ENCODE peak calls at places on chromosome 18, in four cellular contexts. E is SK-N-SH, I is fibroblast of pulmonary artery, X is heart right ventricle. T is an unnamed sample.

GRCh38 chr18:63788447-63789096 is 13.4 kb downstream of the SERPINB7 start:
- DNase-seq in I (peak; percentile 69), E (no peak), X (no peak), T (peak; percentile 70)

GRCh38 chr18:49227456-49227855 is 233.0 kb downstream of the DYM start:
- DNase-seq in I (no peak), E (no peak), X (no peak), T (peak; percentile 35)

GRCh38 chr18:78771496-78772368 is 207.9 kb upstream of the SALL3 start:
- DNase-seq in I (no peak), E (no peak), X (no peak), T (no peak)

GRCh38 chr18:57397440-57397839 is 37.7 kb upstream of the ONECUT2 start:
- DNase-seq in I (no peak), E (no peak), X (no peak), T (peak; percentile 2)

GRCh38 chr18:23191952-23192662 is 56.8 kb downstream of the CABLES1 start:
- DNase-seq in X (peak; percentile 74), I (peak; percentile 93), E (peak; percentile 61), T (peak; percentile 76)

GRCh38 chr18:69883781-69884180 is 63.9 kb downstream of the CD226 start:
- DNase-seq in I (no peak), X (no peak), E (no peak), T (no peak)

GRCh38 chr18:72871091-72871490 is 3.3 kb upstream of the NETO1 start:
- DNase-seq in X (no peak), I (peak; percentile 10), E (no peak), T (no peak)

GRCh38 chr18:21112140-21112473 is 494 bp upstream of the ROCK1 start:
- DNase-seq in E (no peak), X (no peak), I (no peak), T (no peak)

GRCh38 chr18:11951390-11951851 is 29.9 kb upstream of the IMPA2 start:
- DNase-seq in E (no peak), I (no peak), X (no peak), T (no peak)

GRCh38 chr18:9106800-9107574 is 4.5 kb downstream of the NDUFV2 start:
- DNase-seq in E (no peak), X (no peak), I (no peak), T (no peak)

GRCh38 chr18:79798999-79799370 is 1.2 kb downstream of the KCNG2 start:
- DNase-seq in E (no peak), X (no peak), I (peak; percentile 34), T (no peak)

GRCh38 chr18:51655327-51655698 is 457.8 kb upstream of the MEX3C start:
- DNase-seq in I (no peak), E (no peak), X (no peak), T (no peak)

GRCh38 chr18:36389811-36390581 is 92.5 kb downstream of the FHOD3 start:
- DNase-seq in I (no peak), E (peak; percentile 68), X (peak; percentile 36), T (no peak)

GRCh38 chr18:13216732-13217465 is 1.7 kb upstream of the LDLRAD4 start:
- DNase-seq in X (peak; percentile 53), E (peak; percentile 86), I (no peak), T (no peak)

GRCh38 chr18:41906528-41907256 is 48.3 kb upstream of the PIK3C3 start:
- DNase-seq in E (peak; percentile 51), X (no peak), I (peak; percentile 76), T (peak; percentile 67)

GRCh38 chr18:12088096-12088495 is 5.5 kb upstream of the ANKRD62 start:
- DNase-seq in E (no peak), I (no peak), X (no peak), T (no peak)

GRCh38 chr18:29271496-29271895 is 1094.6 kb upstream of the CDH2 start:
- DNase-seq in E (no peak), I (peak; percentile 45), X (no peak), T (peak; percentile 35)

GRCh38 chr18:26506012-26506411 is 42.3 kb downstream of the KCTD1 start:
- DNase-seq in I (no peak), X (no peak), E (no peak), T (no peak)

GRCh38 chr18:13823707-13824395 is at the start of gene MC5R:
- DNase-seq in I (peak; percentile 44), E (peak; percentile 92), X (peak; percentile 32), T (peak; percentile 27)

GRCh38 chr18:62486290-62486964 is 36.4 kb upstream of the ZCCHC2 start:
- DNase-seq in E (no peak), X (no peak), I (peak; percentile 39), T (peak; percentile 58)

GRCh38 chr18:79924814-79925655 is 26.4 kb downstream of the SLC66A2 start:
- DNase-seq in I (no peak), X (no peak), E (no peak), T (no peak)

GRCh38 chr18:35189510-35189909 is 51.3 kb upstream of the ZNF397 start:
- DNase-seq in E (no peak), I (peak; percentile 5), X (no peak), T (peak; percentile 10)

GRCh38 chr18:51195602-51196115 is 1.8 kb downstream of the MEX3C start:
- DNase-seq in I (peak; percentile 43), X (peak; percentile 9), E (peak; percentile 37), T (peak; percentile 38)

GRCh38 chr18:6281874-6282273 is 132.8 kb downstream of the L3MBTL4 start:
- DNase-seq in I (no peak), E (no peak), X (no peak), T (no peak)

GRCh38 chr18:23225518-23225917 is 90.2 kb downstream of the CABLES1 start:
- DNase-seq in I (peak; percentile 95), X (no peak), E (no peak), T (peak; percentile 99)

GRCh38 chr18:68555935-68556334 is 159.0 kb downstream of the TMX3 start:
- DNase-seq in E (no peak), I (no peak), X (no peak), T (no peak)

GRCh38 chr18:7908686-7909299 is 341.7 kb downstream of the PTPRM start:
- DNase-seq in E (no peak), I (no peak), X (no peak), T (no peak)

GRCh38 chr18:22108674-22109073 is 60.7 kb upstream of the GATA6 start:
- DNase-seq in E (no peak), X (no peak), I (peak; percentile 27), T (peak; percentile 4)

GRCh38 chr18:2223394-2223793 is 347.9 kb downstream of the METTL4 start:
- DNase-seq in E (no peak), X (no peak), I (peak; percentile 71), T (peak; percentile 75)

GRCh38 chr18:79614211-79615028 is 65.2 kb upstream of the CTDP1 start:
- DNase-seq in E (no peak), I (no peak), X (no peak), T (no peak)

GRCh38 chr18:24987933-24988840 is 363.8 kb downstream of the ZNF521 start:
- DNase-seq in X (peak; percentile 17), I (no peak), E (no peak), T (no peak)

GRCh38 chr18:13629841-13630747 is 96.3 kb downstream of the FAM210A start:
- DNase-seq in E (peak; percentile 91), I (peak; percentile 64), X (peak; percentile 80), T (peak; percentile 61)

GRCh38 chr18:60549338-60549960 is 176.9 kb upstream of the MC4R start:
- DNase-seq in E (peak; percentile 43), X (peak; percentile 21), I (peak; percentile 85), T (peak; percentile 88)

GRCh38 chr18:59516356-59517155 is 157.5 kb upstream of the LMAN1 start:
- DNase-seq in I (peak; percentile 90), X (peak; percentile 70), E (peak; percentile 45), T (peak; percentile 97)

GRCh38 chr18:59517446-59518171 is 158.5 kb upstream of the LMAN1 start:
- DNase-seq in X (peak; percentile 25), E (peak; percentile 70), I (peak; percentile 46), T (peak; percentile 27)

GRCh38 chr18:59514193-59514592 is 155.1 kb upstream of the LMAN1 start:
- DNase-seq in E (no peak), I (peak; percentile 76), X (peak; percentile 80), T (peak; percentile 98)

GRCh38 chr18:59512025-59512710 is 153.1 kb upstream of the LMAN1 start:
- DNase-seq in I (no peak), X (no peak), E (no peak), T (no peak)

DNA sequence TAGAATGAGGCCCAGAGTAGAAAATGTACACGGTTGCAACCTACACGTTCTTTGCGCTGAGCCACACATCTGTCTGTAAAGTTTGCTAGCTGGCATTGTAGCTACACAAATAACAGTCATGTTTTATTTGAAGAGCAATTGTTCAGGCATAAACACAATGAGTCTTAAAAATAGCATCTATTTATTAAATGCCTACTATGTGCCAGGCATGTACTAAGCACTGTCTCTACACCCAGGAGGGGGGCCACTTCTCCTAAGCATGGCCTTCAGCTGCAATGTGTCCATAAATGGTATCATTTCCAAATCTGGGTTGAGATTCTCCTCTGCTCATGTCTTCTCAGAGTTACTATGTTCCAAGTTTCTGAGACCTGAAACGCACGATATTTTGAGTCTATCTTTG is 156.1 kb upstream of the LMAN1 start:
- DNase-seq in E (no peak), X (no peak), I (no peak), T (no peak)
- H3K4me3 ChIP-seq in E (no peak overlapping the region), X (no peak overlapping the region), I (no peak overlapping the region), T (no peak overlapping the region)

GRCh38 chr18:58929206-58929605 is 64.5 kb downstream of the ZNF532 start:
- DNase-seq in X (no peak), E (no peak), I (no peak), T (no peak)

GRCh38 chr18:58922995-58923394 is 58.3 kb downstream of the ZNF532 start:
- DNase-seq in E (no peak), I (no peak), X (no peak), T (no peak)

GRCh38 chr18:58927659-58928058 is 63.0 kb downstream of the ZNF532 start:
- DNase-seq in I (no peak), X (no peak), E (no peak), T (no peak)

GRCh38 chr18:58924473-58924872 is 59.8 kb downstream of the ZNF532 start:
- DNase-seq in E (no peak), X (no peak), I (no peak), T (no peak)

GRCh38 chr18:58928401-58928800 is 63.7 kb downstream of the ZNF532 start:
- DNase-seq in I (no peak), E (no peak), X (no peak), T (no peak)
- H3K4me3 ChIP-seq in I (no peak overlapping the region), E (no peak overlapping the region), X (no peak overlapping the region), T (no peak overlapping the region)

GRCh38 chr18:37565985-37566478 is 434 bp upstream of the CELF4 start:
- DNase-seq in X (peak; percentile 54), E (peak; percentile 95), I (peak; percentile 61), T (peak; percentile 31)
- H3K4me3 ChIP-seq in X (peak overlapping the region; percentile 60), E (peak overlapping the region; percentile 46), I (peak overlapping the region; percentile 74), T (peak overlapping the region; percentile 31)

GRCh38 chr18:47996091-47996541 is 65.7 kb upstream of the SMAD2 start:
- DNase-seq in X (no peak), E (peak; percentile 46), I (no peak), T (no peak)
- H3K4me3 ChIP-seq in X (no peak overlapping the region), E (no peak overlapping the region), I (no peak overlapping the region), T (no peak overlapping the region)

DNA sequence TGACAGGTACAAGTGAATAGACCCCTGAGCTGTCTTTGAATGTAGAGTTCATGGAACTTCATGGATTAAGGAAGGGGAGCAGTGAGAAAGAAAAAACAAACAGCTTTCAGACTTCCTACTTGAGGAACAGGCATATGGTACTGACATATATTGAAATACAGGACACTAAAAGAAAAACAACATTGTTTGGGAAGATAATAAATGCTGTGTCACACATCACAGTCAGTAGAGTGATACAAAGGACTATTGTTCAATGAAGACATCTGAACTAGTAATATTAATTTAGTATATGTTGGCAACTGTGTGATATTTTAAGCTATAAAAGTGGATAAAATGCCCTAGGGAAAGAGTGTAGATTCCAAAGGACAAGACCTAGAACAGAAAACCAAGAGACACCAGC is 3.3 kb downstream of the DSC2 start:
- DNase-seq in E (no peak), I (no peak), X (no peak), T (no peak)
- H3K4me3 ChIP-seq in E (no peak overlapping the region), I (no peak overlapping the region), X (no peak overlapping the region), T (no peak overlapping the region)